ENCODE peak calls at places on chromosomes 12 and 14, in eight cellular contexts. Z is PC-3, L is fibroblast of the aortic adventitia, F is H1, M is AG04449, W is glutamatergic neuron, R is heart left ventricle, N is cardiac fibroblast. T is an unnamed sample.
A peak's percentile ranks its signal among the peaks of the same experiment; 100 is the strongest.

GRCh38 chr14:55665067-55665700 is 85.2 kb downstream of the KTN1 start:
- DNase-seq in Z (no peak), L (no peak), F (no peak), M (no peak), W (no peak), R (no peak), N (no peak), T (no peak)

GRCh38 chr14:21579976-21580375 is at the start of gene OR10G3:
- DNase-seq in Z (no peak), L (no peak), F (no peak), M (no peak), W (no peak), R (no peak), N (no peak), T (no peak)

GRCh38 chr12:57216014-57216891 is at the start of gene NXPH4:
- DNase-seq in Z (peak; percentile 40), L (no peak), F (peak; percentile 84), M (no peak), W (no peak), R (peak; percentile 49), N (no peak), T (no peak)

GRCh38 chr12:69027411-69027811 is 94.4 kb upstream of the CPM start:
- DNase-seq in Z (peak; percentile 56), L (peak; percentile 48), F (no peak), M (no peak), W (no peak), R (no peak), N (peak; percentile 42), T (no peak)

GRCh38 chr14:100573757-100574641 is 13.2 kb downstream of the BEGAIN start:
- DNase-seq in Z (no peak), L (no peak), F (no peak), M (no peak), W (no peak), R (no peak), N (no peak), T (no peak)

GRCh38 chr12:30613119-30613830 is 82.4 kb downstream of the IPO8 start:
- DNase-seq in Z (no peak), L (peak; percentile 83), F (no peak), M (no peak), W (no peak), R (no peak), N (peak; percentile 92), T (no peak)

GRCh38 chr14:53946071-53946403 is 10.6 kb downstream of the BMP4 start:
- DNase-seq in Z (no peak), L (no peak), F (peak; percentile 53), M (no peak), W (no peak), R (no peak), N (no peak), T (no peak)

GRCh38 chr12:132429932-132430643 is 59.9 kb upstream of the FBRSL1 start:
- DNase-seq in Z (peak; percentile 67), L (no peak), F (peak; percentile 61), M (no peak), W (peak; percentile 80), R (no peak), N (peak; percentile 27), T (no peak)

GRCh38 chr12:68506619-68507018 is 104.1 kb upstream of the RAP1B start:
- DNase-seq in Z (no peak), L (no peak), F (no peak), M (no peak), W (no peak), R (no peak), N (no peak), T (no peak)

GRCh38 chr14:88323086-88323519 is at the start of gene KCNK10:
- DNase-seq in Z (no peak), L (no peak), F (peak; percentile 54), M (no peak), W (peak; percentile 46), R (no peak), N (peak; percentile 3), T (no peak)

GRCh38 chr14:99603965-99604765 is at the start of gene CCDC85C:
- DNase-seq in Z (peak; percentile 98), L (peak; percentile 91), F (peak; percentile 95), M (no peak), W (peak; percentile 98), R (peak; percentile 96), N (peak; percentile 98), T (no peak)

GRCh38 chr14:99575043-99576023 is 28.7 kb downstream of the CCDC85C start:
- DNase-seq in Z (peak; percentile 92), L (peak; percentile 19), F (no peak), M (no peak), W (no peak), R (peak; percentile 73), N (no peak), T (peak; percentile 22)

GRCh38 chr14:23079716-23080115 is 15.2 kb downstream of the ACIN1 start:
- DNase-seq in Z (no peak), L (no peak), F (no peak), M (no peak), W (no peak), R (no peak), N (no peak), T (no peak)

GRCh38 chr12:88052686-88053085 is 23.5 kb upstream of the C12orf50 start:
- DNase-seq in Z (peak; percentile 67), L (peak; percentile 48), F (no peak), M (no peak), W (peak; percentile 34), R (no peak), N (peak; percentile 67), T (no peak)

GRCh38 chr14:36270191-36270590 is 50.2 kb downstream of the MBIP start:
- DNase-seq in Z (no peak), L (no peak), F (no peak), M (no peak), W (no peak), R (no peak), N (no peak), T (no peak)

GRCh38 chr12:88993655-88994054 is 358.6 kb downstream of the DUSP6 start:
- DNase-seq in Z (peak; percentile 80), L (peak; percentile 87), F (no peak), M (peak; percentile 29), W (no peak), R (no peak), N (peak; percentile 84), T (peak; percentile 29)

GRCh38 chr12:111409403-111410228 is 3.9 kb downstream of the SH2B3 start:
- DNase-seq in Z (no peak), L (peak; percentile 61), F (no peak), M (no peak), W (no peak), R (peak; percentile 86), N (peak; percentile 87), T (no peak)

GRCh38 chr12:109432842-109433304 is 44.2 kb downstream of the KCTD10 start:
- DNase-seq in Z (peak; percentile 91), L (peak; percentile 83), F (peak; percentile 96), M (peak; percentile 24), W (peak; percentile 92), R (peak; percentile 79), N (peak; percentile 89), T (peak; percentile 29)

GRCh38 chr12:109434556-109434955 is 42.5 kb downstream of the KCTD10 start:
- DNase-seq in Z (no peak), L (no peak), F (no peak), M (no peak), W (no peak), R (no peak), N (no peak), T (no peak)

GRCh38 chr12:109432431-109432830 is 44.7 kb downstream of the KCTD10 start:
- DNase-seq in Z (peak; percentile 23), L (no peak), F (no peak), M (no peak), W (no peak), R (no peak), N (no peak), T (no peak)

GRCh38 chr12:109435428-109436180 is 41.5 kb downstream of the KCTD10 start:
- DNase-seq in Z (no peak), L (no peak), F (no peak), M (no peak), W (no peak), R (no peak), N (no peak), T (no peak)

DNA sequence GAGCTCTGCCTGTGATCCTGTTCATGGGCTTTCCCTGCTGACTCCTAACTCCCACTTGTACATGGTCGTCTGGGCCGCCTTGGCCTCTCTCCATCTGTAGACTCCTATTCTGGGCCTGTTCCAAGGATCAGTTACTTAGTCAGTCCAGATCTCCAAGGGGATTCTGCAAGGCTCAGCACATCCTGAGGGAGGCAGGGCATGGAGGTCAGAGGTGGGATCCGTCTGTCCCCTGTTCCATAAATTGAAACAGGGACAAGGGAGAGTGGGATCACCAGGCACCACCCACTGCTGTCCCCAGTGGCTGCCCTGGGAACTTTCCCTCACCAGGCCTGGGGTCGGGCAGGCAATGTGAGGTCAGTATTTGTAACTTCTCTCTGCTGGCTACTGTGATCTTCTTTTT is 43.5 kb downstream of the KCTD10 start:
- DNase-seq in Z (no peak), L (no peak), F (peak; percentile 59), M (no peak), W (peak; percentile 56), R (peak; percentile 15), N (no peak), T (no peak)
- TF ChIP-seq CTCF in Z (peak; percentile 48), L (peak; percentile 37), F (peak; percentile 49), M (peak; percentile 36), W (peak; percentile 48), R (peak; percentile 21), N (peak; percentile 53), T (peak; percentile 39)

GRCh38 chr14:52067873-52068740 is 752 bp downstream of the NID2 start:
- DNase-seq in Z (peak; percentile 26), L (peak; percentile 56), F (peak; percentile 77), M (no peak), W (peak; percentile 56), R (peak; percentile 49), N (peak; percentile 43), T (no peak)
- TF ChIP-seq CTCF in Z (no peak), L (no peak), F (no peak), M (no peak), W (no peak), R (no peak), N (no peak), T (no peak)

DNA sequence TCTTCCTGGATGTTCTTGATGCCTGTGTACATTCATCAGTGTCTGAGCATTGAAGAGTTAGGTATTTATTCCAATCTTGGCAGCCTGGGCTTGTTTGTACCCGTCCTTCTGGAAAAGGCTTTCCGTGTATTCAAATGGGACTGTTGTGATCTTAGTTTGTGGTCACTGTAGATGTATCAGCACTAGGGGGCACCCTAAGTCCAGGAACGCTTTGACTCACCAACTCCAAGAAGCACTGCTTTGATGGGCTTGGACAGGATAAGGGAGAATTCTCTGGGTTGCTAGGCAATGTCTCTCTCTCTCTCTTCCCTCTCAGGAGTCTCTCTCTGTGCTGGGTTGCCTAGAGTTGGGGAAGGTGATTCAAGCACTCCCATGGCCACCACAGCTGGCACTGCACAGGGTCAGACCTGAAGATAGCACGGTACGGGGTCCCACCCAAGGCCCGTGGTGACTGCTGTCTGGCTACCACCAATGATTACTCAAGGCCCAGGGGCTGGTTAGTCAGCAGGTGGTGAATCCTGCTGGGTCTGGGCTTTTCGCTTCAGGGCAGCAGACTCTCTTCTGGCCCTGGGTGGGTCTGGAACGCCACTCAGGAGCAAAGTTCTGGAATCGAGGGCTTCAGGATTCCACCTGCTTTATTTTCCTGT is 211.1 kb upstream of the RGS6 start:
- DNase-seq in Z (peak; percentile 74), L (peak; percentile 89), F (peak; percentile 64), M (no peak), W (no peak), R (peak; percentile 42), N (peak; percentile 88), T (peak; percentile 29)
- TF ChIP-seq CTCF in Z (peak; percentile 86), L (peak; percentile 73), F (peak; percentile 73), M (peak; percentile 68), W (peak; percentile 10), R (peak; percentile 41), N (peak; percentile 71), T (peak; percentile 81)

DNA sequence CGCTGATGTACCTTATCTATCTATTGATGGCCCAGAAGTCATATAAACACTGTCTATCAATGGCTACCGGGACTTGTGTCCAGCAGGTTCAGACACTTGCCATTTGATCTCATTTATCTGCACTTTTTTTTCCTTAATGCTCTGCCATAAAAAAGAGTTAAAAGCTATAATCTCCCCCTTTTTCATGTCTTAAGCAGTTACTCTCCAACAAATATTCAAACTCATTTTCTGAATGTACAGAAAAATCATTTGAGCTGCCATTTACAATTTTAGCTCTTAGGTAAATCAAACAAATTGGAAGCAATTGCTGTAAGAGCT is 101.4 kb downstream of the SLC8A3 start:
- DNase-seq in Z (no peak), L (no peak), F (no peak), M (no peak), W (no peak), R (no peak), N (no peak), T (no peak)
- TF ChIP-seq CTCF in Z (no peak), L (no peak), F (no peak), M (no peak), W (no peak), R (no peak), N (no peak), T (no peak)